ENCODE peak calls at places on chromosome 5, in seven cellular contexts. N is neuronal stem cell, A is H1, I is H9, Z is mesenchymal stem cell, W is IMR-90, Q is trophoblast cell. B is an unnamed sample.

GRCh38 chr5:127450046-127450445 is 67.4 kb upstream of the PRRC1 start:
- DNase-seq in N (no peak), A (no peak), I (no peak), Z (no peak), W (no peak), Q (no peak), B (no peak)

GRCh38 chr5:1512541-1513291 is 11.0 kb downstream of the LPCAT1 start:
- DNase-seq in N (no peak), A (no peak), I (peak; percentile 27), Z (no peak), W (no peak), Q (peak; percentile 63), B (no peak)

GRCh38 chr5:73649926-73650325 is 23.9 kb downstream of the ARHGEF28 start:
- DNase-seq in N (no peak), A (no peak), I (no peak), Z (no peak), W (no peak), Q (no peak), B (no peak)

GRCh38 chr5:158466196-158466595 is 607.3 kb upstream of the CLINT1 start:
- DNase-seq in N (no peak), A (no peak), I (no peak), Z (no peak), W (no peak), Q (no peak), B (no peak)

GRCh38 chr5:150434502-150434901 is 15.0 kb downstream of the RPS14 start:
- DNase-seq in N (no peak), A (no peak), I (no peak), Z (peak; percentile 83), W (peak; percentile 98), Q (peak; percentile 93), B (peak; percentile 87)

GRCh38 chr5:1010181-1010510 is 1.5 kb downstream of the NKD2 start:
- DNase-seq in N (no peak), A (no peak), I (no peak), Z (no peak), W (no peak), Q (no peak), B (no peak)

GRCh38 chr5:66518753-66519152 is 77.4 kb upstream of the MAST4 start:
- DNase-seq in N (no peak), A (no peak), I (no peak), Z (no peak), W (no peak), Q (peak; percentile 99), B (no peak)

GRCh38 chr5:173778152-173778782 is 109.9 kb upstream of the CPEB4 start:
- DNase-seq in N (no peak), A (no peak), I (no peak), Z (no peak), W (no peak), Q (no peak), B (peak; percentile 18)

GRCh38 chr5:35416217-35416988 is 186.1 kb upstream of the PRLR start:
- DNase-seq in N (no peak), A (no peak), I (no peak), Z (no peak), W (no peak), Q (peak; percentile 7), B (no peak)

GRCh38 chr5:35417040-35417439 is 186.8 kb upstream of the PRLR start:
- DNase-seq in N (no peak), A (no peak), I (no peak), Z (no peak), W (no peak), Q (no peak), B (no peak)

GRCh38 chr5:35415305-35415704 is 185.0 kb upstream of the PRLR start:
- DNase-seq in N (no peak), A (no peak), I (no peak), Z (no peak), W (no peak), Q (no peak), B (no peak)

DNA sequence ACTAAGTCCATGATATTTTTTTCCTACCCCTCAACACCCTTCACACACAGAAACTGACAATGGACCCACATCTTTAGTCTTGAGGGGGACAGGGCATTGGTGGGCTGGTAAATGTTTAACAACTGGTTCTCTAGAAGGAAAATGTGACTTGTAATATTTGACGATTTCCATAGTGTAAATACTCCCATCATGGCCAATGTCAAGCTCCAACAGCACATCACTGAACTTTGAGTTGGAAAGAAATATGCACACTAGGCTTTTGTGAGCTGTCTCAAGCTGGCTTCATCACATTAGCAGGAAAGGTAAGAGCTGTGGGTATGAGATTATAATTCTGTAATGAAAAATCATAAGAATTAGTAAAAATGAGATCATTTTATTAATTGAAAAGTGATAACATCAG is 189.9 kb upstream of the PRLR start:
- DNase-seq in N (no peak), A (no peak), I (no peak), Z (no peak), W (no peak), Q (no peak), B (no peak)
- H3K23ac ChIP-seq in N (no peak overlapping the region), A (no peak overlapping the region), I (no peak overlapping the region), Z (no peak overlapping the region), W (no peak overlapping the region), Q (no peak overlapping the region), B (no peak overlapping the region)

DNA sequence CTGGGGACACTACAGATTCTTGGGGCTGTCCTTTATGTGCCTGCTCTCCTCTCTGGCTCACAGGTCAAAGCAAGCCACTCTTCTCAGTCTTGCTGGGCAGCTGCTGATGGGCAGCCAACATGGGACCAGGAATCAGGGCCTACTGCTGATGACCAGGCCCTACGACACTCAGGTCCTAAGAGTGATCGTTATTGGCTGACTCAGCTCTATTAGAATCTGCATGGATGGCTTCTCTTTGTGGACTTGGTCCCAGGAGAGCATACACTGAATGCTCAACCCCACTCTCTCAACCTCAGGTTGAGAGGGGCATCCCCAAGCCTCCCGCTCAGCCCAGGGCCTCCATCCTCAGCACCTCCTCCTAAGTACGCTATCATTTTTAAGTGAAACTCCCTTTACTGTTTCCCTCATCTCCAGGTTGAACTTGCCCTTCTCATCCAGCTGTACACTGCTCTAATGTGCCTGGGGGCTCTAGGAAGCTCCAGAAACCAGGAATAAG is 250.8 kb upstream of the PANK3 start:
- DNase-seq in N (no peak), A (no peak), I (no peak), Z (no peak), W (no peak), Q (no peak), B (no peak)
- H2BK120ac ChIP-seq in N (no peak overlapping the region), A (no peak overlapping the region), I (no peak overlapping the region), Z (no peak overlapping the region), W (no peak overlapping the region), Q (no peak overlapping the region), B (no peak overlapping the region)

DNA sequence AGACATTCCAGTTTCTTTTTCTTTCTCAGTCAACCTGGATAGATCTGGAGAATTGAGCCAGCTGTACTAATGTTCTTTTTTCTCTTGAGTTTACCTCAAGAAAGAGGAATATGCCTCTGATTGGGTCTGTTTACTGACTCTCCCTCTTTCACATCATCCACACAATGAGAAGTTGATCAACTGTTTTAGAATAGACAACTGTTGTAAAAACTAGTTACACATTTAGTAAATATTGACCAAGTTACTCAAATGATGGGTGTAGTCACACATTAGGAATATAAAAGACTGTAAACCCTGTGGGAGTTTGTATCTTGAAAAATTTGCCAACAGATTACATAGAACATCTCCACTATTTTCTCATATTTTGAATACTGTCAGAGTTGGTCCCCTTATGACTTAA is 330.8 kb downstream of the FER start:
- DNase-seq in N (no peak), A (no peak), I (no peak), Z (no peak), W (no peak), Q (no peak), B (no peak)
- H3K9ac ChIP-seq in N (no peak overlapping the region), A (no peak overlapping the region), I (no peak overlapping the region), Z (no peak overlapping the region), W (no peak overlapping the region), Q (no peak overlapping the region), B (no peak overlapping the region)

DNA sequence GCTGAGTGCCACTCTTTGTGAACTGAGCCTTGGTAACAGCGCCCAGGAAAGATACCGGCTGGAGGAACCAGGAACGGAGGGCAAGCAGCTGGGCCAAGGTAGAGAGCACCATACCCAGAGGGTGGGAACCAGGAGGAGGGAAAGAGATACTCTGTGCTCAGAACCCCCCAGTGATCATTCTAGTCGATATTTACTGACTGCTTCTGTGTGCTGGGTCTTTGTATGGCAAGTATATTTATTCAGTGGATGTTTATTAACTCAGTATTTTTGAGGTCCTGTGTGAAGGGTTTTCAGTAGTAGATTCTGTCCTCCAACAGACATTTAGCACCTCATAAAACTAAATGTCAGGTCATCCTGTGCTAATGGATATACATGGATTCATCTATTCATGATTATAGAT is 62.3 kb upstream of the RARS1 start:
- DNase-seq in N (no peak), A (no peak), I (no peak), Z (no peak), W (no peak), Q (no peak), B (no peak)
- H3K23ac ChIP-seq in N (no peak overlapping the region), A (no peak overlapping the region), I (no peak overlapping the region), Z (no peak overlapping the region), W (no peak overlapping the region), Q (no peak overlapping the region), B (no peak overlapping the region)

GRCh38 chr5:181207214-181207959 is 2.4 kb upstream of the TRIM7 start:
- DNase-seq in N (peak; percentile 66), A (no peak), I (peak; percentile 86), Z (peak; percentile 95), W (peak; percentile 93), Q (peak; percentile 89), B (peak; percentile 90)
- H2BK120ac ChIP-seq in N (no peak overlapping the region), A (peak overlapping the region; percentile 64), I (no peak overlapping the region), Z (no peak overlapping the region), W (no peak overlapping the region), Q (no peak overlapping the region), B (no peak overlapping the region)

GRCh38 chr5:103262422-103262871 is 3.9 kb downstream of the MACIR start:
- DNase-seq in N (no peak), A (no peak), I (no peak), Z (peak; percentile 23), W (peak; percentile 32), Q (no peak), B (no peak)

GRCh38 chr5:103263054-103263453 is 4.5 kb downstream of the MACIR start:
- DNase-seq in N (no peak), A (no peak), I (no peak), Z (no peak), W (no peak), Q (no peak), B (no peak)

GRCh38 chr5:103258957-103259704 is 568 bp downstream of the MACIR start:
- DNase-seq in N (peak; percentile 53), A (no peak), I (no peak), Z (peak; percentile 65), W (peak; percentile 19), Q (peak; percentile 63), B (peak; percentile 61)

GRCh38 chr5:103259705-103260355 is 1.3 kb downstream of the MACIR start:
- DNase-seq in N (no peak), A (no peak), I (peak; percentile 53), Z (peak; percentile 63), W (peak; percentile 23), Q (peak; percentile 42), B (peak; percentile 69)

GRCh38 chr5:103260951-103261350 is 2.4 kb downstream of the MACIR start:
- DNase-seq in N (no peak), A (no peak), I (no peak), Z (no peak), W (no peak), Q (no peak), B (no peak)
- H3K9ac ChIP-seq in N (no peak overlapping the region), A (no peak overlapping the region), I (no peak overlapping the region), Z (peak overlapping the region; percentile 85), W (no peak overlapping the region), Q (peak overlapping the region; percentile 68), B (no peak overlapping the region)

GRCh38 chr5:115813719-115814118 is 2.7 kb downstream of the CDO1 start:
- DNase-seq in N (no peak), A (no peak), I (no peak), Z (no peak), W (no peak), Q (no peak), B (no peak)
- H3K23ac ChIP-seq in N (no peak overlapping the region), A (no peak overlapping the region), I (no peak overlapping the region), Z (no peak overlapping the region), W (no peak overlapping the region), Q (no peak overlapping the region), B (no peak overlapping the region)